ENCODE peak calls at places on chromosome X, in five cellular contexts. U is neuronal stem cell, S is trophoblast cell, Z is mesenchymal stem cell, P is H9. H is an unnamed sample.

GRCh38 chrX:141314441-141314840 is 72.1 kb upstream of the SPANXC start:
- DNase-seq in P (no peak), Z (no peak), U (no peak), S (no peak), H (peak; percentile 12)

GRCh38 chrX:127879585-127879984 is 172.6 kb downstream of the ACTRT1 start:
- DNase-seq in U (no peak), P (no peak), S (no peak), Z (no peak), H (no peak)

GRCh38 chrX:40578039-40578438 is 2.7 kb upstream of the ATP6AP2 start:
- DNase-seq in P (no peak), S (no peak), U (no peak), Z (no peak), H (no peak)

GRCh38 chrX:39856472-39857121 is 241.2 kb downstream of the BCOR start:
- DNase-seq in P (no peak), S (no peak), Z (no peak), U (no peak), H (no peak)

GRCh38 chrX:9890541-9891200 is 76.5 kb upstream of the CLDN34 start:
- DNase-seq in Z (no peak), P (no peak), U (no peak), S (no peak), H (no peak)

GRCh38 chrX:139889760-139890159 is 43.1 kb downstream of the ATP11C start:
- DNase-seq in P (no peak), U (no peak), S (no peak), Z (peak; percentile 34), H (peak; percentile 31)

GRCh38 chrX:104566921-104567501 is 1.0 kb downstream of the IL1RAPL2 start:
- DNase-seq in U (no peak), P (peak; percentile 32), S (no peak), Z (peak; percentile 0), H (no peak)

GRCh38 chrX:6852869-6853268 is 294.6 kb upstream of the STS start:
- DNase-seq in S (no peak), P (no peak), U (no peak), Z (no peak), H (no peak)

GRCh38 chrX:76555816-76556215 is 128.3 kb downstream of the MAGEE1 start:
- DNase-seq in U (peak; percentile 27), P (peak; percentile 51), S (no peak), Z (no peak), H (peak; percentile 22)

DNA sequence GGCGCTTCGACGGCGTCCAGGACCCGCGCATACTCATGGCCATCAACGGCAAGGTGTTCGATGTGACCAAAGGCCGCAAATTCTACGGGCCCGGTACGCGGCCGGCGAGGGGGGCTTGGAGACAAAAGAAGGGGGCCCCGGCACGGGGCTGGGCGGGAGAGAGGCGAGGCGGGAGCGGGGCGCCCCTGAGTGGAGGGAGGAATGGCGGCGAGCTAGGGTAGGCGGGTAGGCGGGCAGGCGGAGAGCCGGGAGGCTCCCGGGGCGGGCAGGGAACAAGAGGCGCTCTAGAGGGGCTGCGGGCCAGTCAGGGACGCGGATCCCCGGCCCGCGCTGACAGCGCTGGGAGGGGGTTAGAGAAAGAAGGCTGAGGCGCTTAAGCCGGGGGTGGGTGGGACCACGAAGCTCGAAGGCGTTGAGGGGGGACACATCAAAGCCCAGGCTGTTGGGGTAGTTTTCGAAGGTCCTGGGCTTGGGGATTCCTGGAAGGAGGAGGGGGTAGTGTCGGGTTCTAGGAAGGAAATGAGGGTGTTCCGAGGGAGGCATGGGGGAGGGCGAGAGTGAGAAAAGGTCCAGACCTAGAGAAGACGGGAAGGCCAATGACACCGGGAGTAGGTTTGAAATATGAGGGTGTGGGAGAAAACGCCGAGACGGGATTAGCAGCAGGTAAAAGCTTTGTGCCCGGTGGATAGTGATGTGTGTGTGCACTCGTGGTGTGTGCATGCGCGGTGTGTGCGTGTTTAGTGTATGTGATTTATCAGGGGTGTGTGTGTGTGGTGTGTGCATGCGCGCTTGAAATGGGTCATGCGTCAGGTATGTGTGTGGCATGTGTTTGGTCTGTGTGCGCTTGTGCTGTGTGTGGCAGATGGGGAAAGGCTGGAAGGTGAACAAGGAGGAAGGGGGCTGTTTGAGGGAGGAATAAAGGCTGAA is 777 bp downstream of the PGRMC1 start:
- DNase-seq in Z (peak; percentile 71), S (no peak), U (no peak), P (no peak), H (peak; percentile 74)
- H2BK5ac ChIP-seq in Z (peak overlapping the region; percentile 31), S (peak overlapping the region; percentile 92), U (peak overlapping the region; percentile 90), P (no peak overlapping the region), H (peak overlapping the region; percentile 69)

DNA sequence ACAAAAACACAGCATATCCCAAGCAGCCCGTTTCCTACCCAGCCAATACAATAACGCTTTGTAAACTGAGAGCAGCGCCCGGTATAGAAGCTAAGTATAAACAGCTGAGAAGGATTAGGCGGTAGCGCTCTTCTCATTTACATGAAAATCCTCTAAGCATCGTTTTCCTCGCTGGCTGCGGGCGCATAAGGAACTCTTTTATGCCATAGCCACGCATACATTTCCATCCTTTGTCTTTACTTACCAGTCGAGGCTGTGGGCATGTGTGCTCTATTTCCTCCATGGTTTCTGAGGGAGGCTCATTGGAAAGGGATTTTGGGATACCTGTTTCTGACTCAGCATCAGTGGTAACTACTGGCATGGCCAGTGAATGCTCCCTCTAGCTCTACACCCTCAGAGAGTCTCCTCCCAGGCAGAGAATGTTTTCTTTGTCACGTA is 383 bp downstream of the PCYT1B start:
- DNase-seq in Z (peak; percentile 20), P (peak; percentile 76), U (peak; percentile 37), S (no peak), H (no peak)
- H2BK5ac ChIP-seq in Z (no peak overlapping the region), P (no peak overlapping the region), U (no peak overlapping the region), S (no peak overlapping the region), H (no peak overlapping the region)

DNA sequence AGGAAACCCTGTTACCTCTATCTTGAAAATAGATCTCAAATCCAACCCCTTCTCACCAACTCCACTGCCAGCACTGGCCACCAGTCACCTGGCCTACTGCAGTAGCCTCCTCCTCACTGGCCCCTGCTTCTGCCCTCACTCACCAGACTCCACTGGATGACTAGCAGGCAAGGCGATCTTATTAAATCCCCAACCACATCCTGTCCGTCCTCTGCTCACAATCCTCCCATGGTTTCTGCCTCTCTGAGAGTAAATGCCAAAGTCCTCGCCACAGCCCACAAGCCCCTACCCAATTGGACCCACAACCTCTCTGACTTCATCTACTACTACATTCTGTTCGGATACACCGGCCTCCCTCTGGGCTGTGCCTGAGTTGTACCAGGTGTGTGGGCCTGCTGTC is 5.4 kb upstream of the PIM2 start:
- DNase-seq in U (no peak), P (no peak), Z (no peak), S (no peak), H (no peak)
- H2BK5ac ChIP-seq in U (no peak overlapping the region), P (peak overlapping the region; percentile 87), Z (no peak overlapping the region), S (no peak overlapping the region), H (no peak overlapping the region)

GRCh38 chrX:138485767-138486166 is 225.8 kb downstream of the FGF13 start:
- DNase-seq in S (peak; percentile 48), P (peak; percentile 58), U (no peak), Z (no peak), H (no peak)
- H2BK5ac ChIP-seq in S (no peak overlapping the region), P (no peak overlapping the region), U (no peak overlapping the region), Z (no peak overlapping the region), H (no peak overlapping the region)

DNA sequence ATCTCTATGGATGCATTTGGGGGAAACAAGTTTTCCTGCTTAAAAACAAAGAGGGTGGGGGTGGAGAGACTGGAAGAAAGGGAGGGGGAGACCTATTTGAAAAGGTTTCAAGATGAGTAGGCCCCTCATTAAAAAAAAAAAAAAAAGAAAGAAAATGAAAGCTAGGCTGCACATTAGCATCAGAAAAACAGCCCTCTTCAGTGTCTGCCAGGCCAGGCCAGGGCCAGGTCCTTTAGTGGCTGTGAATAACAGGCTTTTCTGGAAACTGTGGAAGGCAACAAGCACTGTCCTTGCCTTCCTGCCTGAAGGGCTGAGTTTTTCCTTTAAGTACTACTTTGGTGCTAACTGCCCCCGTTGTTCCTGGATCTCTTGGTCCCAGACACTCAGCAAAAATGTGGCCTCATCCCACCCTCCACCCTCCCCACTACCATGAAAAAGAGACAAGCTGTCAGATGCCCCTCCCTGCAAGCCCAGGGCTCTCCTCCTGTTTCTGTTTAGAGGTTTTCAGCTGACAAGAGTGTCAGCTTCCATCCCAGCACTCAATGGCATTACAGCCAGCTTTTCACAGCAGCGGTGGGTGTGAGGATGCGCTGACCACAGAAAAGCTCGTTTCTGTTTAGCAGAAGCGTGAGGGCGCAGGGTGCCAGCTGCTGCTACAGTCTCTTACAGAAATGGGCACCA is 174.1 kb downstream of the NHS start:
- DNase-seq in P (no peak), Z (no peak), U (no peak), S (no peak), H (no peak)
- H2BK5ac ChIP-seq in P (no peak overlapping the region), Z (peak overlapping the region; percentile 62), U (no peak overlapping the region), S (no peak overlapping the region), H (no peak overlapping the region)

GRCh38 chrX:123580871-123581270 is 152.0 kb downstream of the THOC2 start:
- DNase-seq in Z (no peak), S (no peak), U (no peak), P (no peak), H (no peak)
- H2BK5ac ChIP-seq in Z (no peak overlapping the region), S (no peak overlapping the region), U (no peak overlapping the region), P (no peak overlapping the region), H (no peak overlapping the region)

DNA sequence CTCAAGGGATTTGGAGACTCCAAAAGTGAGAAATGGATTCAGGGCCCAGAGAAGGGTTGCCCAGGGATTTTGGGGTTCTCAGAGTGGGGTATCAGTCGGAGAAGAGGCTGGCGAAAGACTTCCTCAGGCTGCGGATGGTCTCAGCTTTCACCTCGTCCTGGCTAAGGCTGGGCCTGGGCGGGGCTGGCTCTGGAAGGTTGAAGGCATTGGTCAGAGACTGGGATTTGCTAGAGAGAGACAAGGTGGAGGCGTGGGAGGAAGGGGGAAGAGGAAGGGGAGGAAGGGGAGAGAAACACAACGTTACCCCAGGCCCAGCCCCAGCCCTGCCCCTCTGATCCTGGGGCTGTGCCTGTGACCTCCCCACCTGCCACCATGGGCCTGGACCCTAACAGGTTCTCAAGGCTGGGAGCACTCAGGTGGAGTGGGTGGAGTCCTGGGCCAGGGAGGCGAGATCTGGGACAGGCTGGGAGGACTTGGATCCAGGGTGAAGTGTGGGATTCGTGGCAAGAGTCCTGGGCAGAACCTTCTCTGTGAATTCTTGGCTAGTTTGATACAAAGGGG is 9.4 kb upstream of the TIMP1 start:
- DNase-seq in Z (no peak), S (no peak), U (no peak), P (peak; percentile 53), H (no peak)
- H2BK5ac ChIP-seq in Z (no peak overlapping the region), S (peak overlapping the region; percentile 33), U (peak overlapping the region; percentile 24), P (no peak overlapping the region), H (peak overlapping the region; percentile 9)

DNA sequence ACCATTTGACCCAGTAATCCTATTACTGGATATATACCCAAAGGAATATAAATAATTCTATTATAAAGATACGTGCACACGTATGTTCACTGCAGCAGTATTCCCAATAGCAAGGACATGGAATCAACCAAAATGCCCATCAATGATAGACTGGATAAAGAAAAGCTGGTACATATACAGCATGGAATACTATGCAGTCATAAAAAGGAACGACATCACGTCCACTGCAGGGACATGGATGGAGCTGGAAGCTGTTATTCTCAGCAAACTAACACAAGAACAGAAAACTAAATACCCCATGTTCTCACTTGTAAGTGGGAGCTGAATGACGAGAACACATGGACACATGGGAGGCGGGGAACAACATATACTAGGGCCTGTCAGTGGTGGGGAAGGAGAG is 69.7 kb downstream of the PHF8 start:
- DNase-seq in S (no peak), P (no peak), Z (no peak), U (no peak), H (no peak)
- H2BK5ac ChIP-seq in S (no peak overlapping the region), P (no peak overlapping the region), Z (no peak overlapping the region), U (no peak overlapping the region), H (no peak overlapping the region)

H was measured in IMR-90.